ENCODE peak calls at places on chromosomes 3 and 15, in four cellular contexts. One of them, this sample, is unnamed.

GRCh38 chr3:7630925-7631324 is 770.0 kb downstream of the GRM7 start:
- DNase-seq in IMR-90: no peak
- DNase-seq in H1: no peak
- DNase-seq in H9: no peak
- DNase-seq in this sample: no peak

GRCh38 chr15:67050062-67050461 is 15.3 kb upstream of the SMAD3 start:
- DNase-seq in H9: no peak
- DNase-seq in H1: no peak
- DNase-seq in IMR-90: peak; percentile 55
- DNase-seq in this sample: no peak

GRCh38 chr15:37101634-37102314 is 1.4 kb upstream of the MEIS2 start:
- DNase-seq in IMR-90: peak; percentile 70
- DNase-seq in H1: no peak
- DNase-seq in H9: peak; percentile 83
- DNase-seq in this sample: peak; percentile 48

GRCh38 chr3:15099364-15100098 is 583 bp upstream of the RBSN start:
- DNase-seq in H9: no peak
- DNase-seq in IMR-90: no peak
- DNase-seq in H1: no peak
- DNase-seq in this sample: no peak

GRCh38 chr3:99648496-99648895 is 10.1 kb downstream of the COL8A1 start:
- DNase-seq in H9: no peak
- DNase-seq in H1: no peak
- DNase-seq in IMR-90: no peak
- DNase-seq in this sample: no peak

GRCh38 chr3:45670995-45671394 is 18.2 kb upstream of the SACM1L start:
- DNase-seq in IMR-90: no peak
- DNase-seq in H1: no peak
- DNase-seq in H9: no peak
- DNase-seq in this sample: no peak

GRCh38 chr15:52217186-52217585 is 26.0 kb upstream of the GNB5 start:
- DNase-seq in IMR-90: no peak
- DNase-seq in H1: peak; percentile 27
- DNase-seq in H9: peak; percentile 64
- DNase-seq in this sample: no peak

GRCh38 chr15:40493089-40493840 is 22.5 kb downstream of the CHST14 start:
- DNase-seq in H1: no peak
- DNase-seq in IMR-90: no peak
- DNase-seq in H9: no peak
- DNase-seq in this sample: no peak

GRCh38 chr3:44125241-44125640 is 116.4 kb upstream of the TOPAZ1 start:
- DNase-seq in H1: no peak
- DNase-seq in IMR-90: no peak
- DNase-seq in H9: no peak
- DNase-seq in this sample: no peak

GRCh38 chr3:21734746-21735145 is 16.3 kb downstream of the ZNF385D start:
- DNase-seq in IMR-90: no peak
- DNase-seq in H1: no peak
- DNase-seq in H9: no peak
- DNase-seq in this sample: no peak

GRCh38 chr3:98972155-98972554 is 70.7 kb upstream of the DCBLD2 start:
- DNase-seq in H9: no peak
- DNase-seq in H1: no peak
- DNase-seq in IMR-90: peak; percentile 98
- DNase-seq in this sample: no peak

GRCh38 chr3:37384117-37384516 is 209.7 kb upstream of the LRRFIP2 start:
- DNase-seq in IMR-90: no peak
- DNase-seq in H9: no peak
- DNase-seq in H1: no peak
- DNase-seq in this sample: no peak

GRCh38 chr3:42790714-42791229 is 13.5 kb downstream of the HIGD1A start:
- DNase-seq in H1: no peak
- DNase-seq in IMR-90: no peak
- DNase-seq in H9: no peak
- DNase-seq in this sample: no peak

GRCh38 chr3:6734395-6734746 is 126.5 kb upstream of the GRM7 start:
- DNase-seq in H1: no peak
- DNase-seq in H9: no peak
- DNase-seq in IMR-90: no peak
- DNase-seq in this sample: no peak

GRCh38 chr3:66618066-66618465 is 117.2 kb upstream of the LRIG1 start:
- DNase-seq in H9: no peak
- DNase-seq in IMR-90: peak; percentile 56
- DNase-seq in H1: no peak
- DNase-seq in this sample: no peak

DNA sequence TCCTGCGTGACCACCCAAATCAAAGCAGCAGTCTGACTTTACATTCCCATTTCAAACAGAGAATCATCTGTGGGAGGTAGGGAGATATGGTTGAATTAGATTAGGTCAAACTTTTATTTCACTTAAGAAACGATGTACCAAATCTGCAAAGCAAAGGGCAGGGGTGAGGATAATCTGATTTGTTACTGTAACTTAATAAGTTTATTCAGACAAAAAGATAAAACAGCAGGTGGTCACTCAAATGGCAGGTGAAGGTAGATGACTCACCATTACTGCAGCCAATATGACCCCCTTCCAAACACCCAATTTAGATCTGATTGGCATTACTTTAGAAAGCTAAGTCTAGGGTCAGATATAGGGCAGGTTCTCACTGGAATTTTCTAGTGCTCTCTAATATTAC is 651.0 kb upstream of the NAALADL2 start:
- DNase-seq in IMR-90: no peak
- DNase-seq in H1: no peak
- DNase-seq in H9: no peak
- DNase-seq in this sample: no peak
- H3K14ac ChIP-seq in IMR-90: no peak overlapping the region
- H3K14ac ChIP-seq in H1: no peak overlapping the region
- H3K14ac ChIP-seq in H9: no peak overlapping the region
- H3K14ac ChIP-seq in this sample: no peak overlapping the region

GRCh38 chr3:3664916-3665315 is 134.3 kb upstream of the LRRN1 start:
- DNase-seq in H9: no peak
- DNase-seq in H1: no peak
- DNase-seq in IMR-90: peak; percentile 8
- DNase-seq in this sample: no peak

GRCh38 chr3:3662610-3663009 is 136.6 kb upstream of the LRRN1 start:
- DNase-seq in H9: no peak
- DNase-seq in H1: no peak
- DNase-seq in IMR-90: no peak
- DNase-seq in this sample: no peak

GRCh38 chr3:3665546-3665945 is 133.7 kb upstream of the LRRN1 start:
- DNase-seq in H9: no peak
- DNase-seq in H1: no peak
- DNase-seq in IMR-90: no peak
- DNase-seq in this sample: no peak

GRCh38 chr3:3666664-3667063 is 132.6 kb upstream of the LRRN1 start:
- DNase-seq in IMR-90: no peak
- DNase-seq in H9: no peak
- DNase-seq in H1: no peak
- DNase-seq in this sample: no peak

GRCh38 chr3:3665961-3666640 is 133.1 kb upstream of the LRRN1 start:
- DNase-seq in IMR-90: no peak
- DNase-seq in H9: no peak
- DNase-seq in H1: no peak
- DNase-seq in this sample: no peak
- H3K4me2 ChIP-seq in IMR-90: no peak overlapping the region
- H3K4me2 ChIP-seq in H9: no peak overlapping the region
- H3K4me2 ChIP-seq in H1: no peak overlapping the region
- H3K4me2 ChIP-seq in this sample: no peak overlapping the region

GRCh38 chr3:195708626-195709481 is 11.9 kb upstream of the MUC20 start:
- DNase-seq in H9: no peak
- DNase-seq in H1: no peak
- DNase-seq in IMR-90: no peak
- DNase-seq in this sample: no peak
- H2AFZ ChIP-seq in H9: no peak overlapping the region
- H2AFZ ChIP-seq in H1: no peak overlapping the region
- H2AFZ ChIP-seq in IMR-90: peak overlapping the region; percentile 33
- H2AFZ ChIP-seq in this sample: no peak overlapping the region

DNA sequence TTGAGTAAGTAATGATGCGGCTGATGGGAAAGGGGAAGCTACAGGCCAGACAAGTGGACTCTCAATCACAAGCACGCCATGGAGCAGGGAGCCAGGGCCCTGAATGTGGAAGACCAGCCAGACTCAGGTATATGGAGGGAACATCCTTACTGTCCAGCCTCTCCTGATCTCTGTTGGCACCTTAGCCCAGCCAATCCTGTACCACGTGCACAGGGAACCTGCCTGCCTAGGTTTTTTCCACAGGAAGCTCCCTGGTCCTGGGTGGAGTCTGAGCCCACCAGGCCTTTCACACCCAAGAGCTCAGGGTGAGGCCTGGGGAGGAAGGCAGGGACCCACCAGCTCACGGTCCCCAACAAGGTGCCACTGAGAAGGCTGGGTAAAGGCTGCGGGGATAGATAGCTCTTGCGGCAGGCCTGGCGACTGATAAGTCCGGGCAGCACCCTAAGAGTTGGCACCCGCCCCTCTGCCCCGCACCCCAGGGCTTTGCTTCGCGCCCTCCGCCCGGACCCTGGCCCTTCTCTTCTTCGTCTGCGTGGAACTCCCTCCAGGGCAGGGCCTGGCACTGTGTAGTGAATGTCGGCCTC is 928 bp upstream of the APEH start:
- DNase-seq in H1: no peak
- DNase-seq in IMR-90: no peak
- DNase-seq in H9: no peak
- DNase-seq in this sample: peak; percentile 15
- H3K14ac ChIP-seq in H1: no peak overlapping the region
- H3K14ac ChIP-seq in IMR-90: peak overlapping the region; percentile 92
- H3K14ac ChIP-seq in H9: peak overlapping the region; percentile 83
- H3K14ac ChIP-seq in this sample: peak overlapping the region; percentile 11

DNA sequence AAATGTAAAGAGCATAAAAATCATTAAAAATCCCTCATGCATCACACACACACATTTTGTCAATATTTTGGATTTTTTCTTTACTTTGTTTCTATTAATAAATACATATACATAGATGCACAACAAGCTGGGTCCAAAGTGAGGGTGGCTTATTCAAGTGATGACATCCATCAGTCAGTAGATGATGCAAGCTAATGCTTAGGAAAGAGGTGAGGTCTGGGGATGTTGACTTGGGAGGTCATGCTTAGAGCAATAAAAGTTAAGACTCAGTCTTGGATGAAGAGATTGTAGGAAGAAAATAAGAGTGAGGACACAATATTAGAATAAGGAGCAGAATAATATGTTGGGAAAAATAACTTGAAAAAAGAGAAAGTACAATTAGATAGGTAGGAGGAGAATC is 110.8 kb upstream of the TJP1 start:
- DNase-seq in IMR-90: no peak
- DNase-seq in H9: no peak
- DNase-seq in H1: no peak
- DNase-seq in this sample: no peak
- H3K4me2 ChIP-seq in IMR-90: no peak overlapping the region
- H3K4me2 ChIP-seq in H9: no peak overlapping the region
- H3K4me2 ChIP-seq in H1: no peak overlapping the region
- H3K4me2 ChIP-seq in this sample: no peak overlapping the region

DNA sequence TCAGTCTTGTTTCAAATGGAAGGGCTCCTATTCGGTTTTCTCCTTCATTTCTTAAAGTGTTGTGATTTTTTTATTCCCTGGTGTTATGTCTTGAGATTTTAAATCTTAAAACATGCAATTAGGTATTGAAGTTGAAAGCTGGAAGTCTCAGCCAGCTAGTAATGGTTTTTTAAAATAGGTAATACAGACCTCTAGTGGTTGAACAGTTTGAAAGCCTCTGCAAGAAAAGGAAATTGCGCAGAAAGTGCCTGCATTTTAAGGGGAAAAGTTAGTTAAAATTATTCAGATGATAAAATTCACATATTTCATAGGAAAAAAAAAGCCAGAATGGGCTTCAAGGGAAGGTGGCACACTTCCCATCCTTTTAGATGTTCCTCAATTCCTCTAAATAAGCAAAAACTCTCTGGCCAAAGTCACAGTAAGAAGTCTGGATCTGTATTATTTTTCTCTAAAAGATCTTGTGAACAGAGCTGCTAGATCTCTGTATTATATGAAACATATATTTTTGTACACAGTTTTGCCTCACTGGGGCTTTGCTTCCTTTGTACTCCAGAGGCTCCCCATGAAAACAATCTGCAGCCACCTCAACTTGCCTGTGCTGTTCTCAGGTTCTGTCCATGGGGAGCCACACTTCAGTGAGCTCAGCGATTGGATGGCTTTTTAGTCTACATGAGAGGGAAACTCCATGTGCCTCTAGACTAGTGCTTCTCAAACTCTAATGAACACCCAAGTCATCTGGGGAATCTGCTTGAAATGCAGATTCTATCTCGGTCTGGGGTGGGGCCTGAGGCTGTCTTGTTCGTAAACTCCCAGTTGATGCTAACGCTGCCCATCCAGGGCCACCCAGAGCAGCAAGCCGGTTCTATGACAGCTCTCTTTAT is 21.5 kb downstream of the AGTR1 start:
- DNase-seq in IMR-90: peak; percentile 32
- DNase-seq in H1: no peak
- DNase-seq in H9: peak; percentile 35
- DNase-seq in this sample: no peak
- H2AFZ ChIP-seq in IMR-90: no peak overlapping the region
- H2AFZ ChIP-seq in H1: no peak overlapping the region
- H2AFZ ChIP-seq in H9: no peak overlapping the region
- H2AFZ ChIP-seq in this sample: no peak overlapping the region

This sample was measured in neuronal stem cell.